ENCODE peak calls at places on chromosomes 11 and 22, in ten cellular contexts. One of them, this sample, is unnamed.

GRCh38 chr11:122724520-122724919 is 69.0 kb downstream of the UBASH3B start:
- DNase-seq in HepG2: no peak
- DNase-seq in H1: no peak
- DNase-seq in transverse colon: no peak
- DNase-seq in K562: no peak
- DNase-seq in esophagus muscularis mucosa: no peak
- DNase-seq in suprapubic skin: no peak
- DNase-seq in sigmoid colon: no peak
- DNase-seq in SK-N-SH: no peak
- DNase-seq in upper lobe of left lung: no peak
- DNase-seq in this sample: no peak

GRCh38 chr22:39574779-39575551 is 4.4 kb downstream of the CACNA1I start:
- DNase-seq in HepG2: peak; percentile 28
- DNase-seq in H1: no peak
- DNase-seq in transverse colon: no peak
- DNase-seq in K562: peak; percentile 75
- DNase-seq in esophagus muscularis mucosa: no peak
- DNase-seq in suprapubic skin: no peak
- DNase-seq in sigmoid colon: no peak
- DNase-seq in SK-N-SH: no peak
- DNase-seq in upper lobe of left lung: no peak
- DNase-seq in this sample: no peak

GRCh38 chr11:92304271-92304670 is 79.7 kb downstream of the FAT3 start:
- DNase-seq in HepG2: no peak
- DNase-seq in H1: no peak
- DNase-seq in transverse colon: no peak
- DNase-seq in K562: no peak
- DNase-seq in esophagus muscularis mucosa: no peak
- DNase-seq in suprapubic skin: no peak
- DNase-seq in sigmoid colon: no peak
- DNase-seq in SK-N-SH: no peak
- DNase-seq in upper lobe of left lung: no peak
- DNase-seq in this sample: no peak

GRCh38 chr22:35301370-35301874 is 1.7 kb downstream of the TOM1 start:
- DNase-seq in HepG2: peak; percentile 93
- DNase-seq in H1: no peak
- DNase-seq in transverse colon: peak; percentile 39
- DNase-seq in K562: peak; percentile 32
- DNase-seq in esophagus muscularis mucosa: no peak
- DNase-seq in suprapubic skin: peak; percentile 90
- DNase-seq in sigmoid colon: peak; percentile 80
- DNase-seq in SK-N-SH: no peak
- DNase-seq in upper lobe of left lung: no peak
- DNase-seq in this sample: no peak

GRCh38 chr11:14218728-14219127 is 140.3 kb downstream of the RRAS2 start:
- DNase-seq in HepG2: no peak
- DNase-seq in H1: no peak
- DNase-seq in transverse colon: no peak
- DNase-seq in K562: no peak
- DNase-seq in esophagus muscularis mucosa: no peak
- DNase-seq in suprapubic skin: no peak
- DNase-seq in sigmoid colon: no peak
- DNase-seq in SK-N-SH: no peak
- DNase-seq in upper lobe of left lung: no peak
- DNase-seq in this sample: no peak

GRCh38 chr11:40722179-40722795 is 737.2 kb downstream of the LRRC4C start:
- DNase-seq in HepG2: peak; percentile 15
- DNase-seq in H1: peak; percentile 72
- DNase-seq in transverse colon: no peak
- DNase-seq in K562: peak; percentile 8
- DNase-seq in esophagus muscularis mucosa: no peak
- DNase-seq in suprapubic skin: no peak
- DNase-seq in sigmoid colon: peak; percentile 45
- DNase-seq in SK-N-SH: peak; percentile 44
- DNase-seq in upper lobe of left lung: no peak
- DNase-seq in this sample: no peak

GRCh38 chr22:24290459-24290858 is 19.8 kb downstream of the SPECC1L start:
- DNase-seq in HepG2: no peak
- DNase-seq in H1: no peak
- DNase-seq in transverse colon: no peak
- DNase-seq in K562: no peak
- DNase-seq in esophagus muscularis mucosa: no peak
- DNase-seq in suprapubic skin: no peak
- DNase-seq in sigmoid colon: no peak
- DNase-seq in SK-N-SH: no peak
- DNase-seq in upper lobe of left lung: no peak
- DNase-seq in this sample: no peak

GRCh38 chr11:2944953-2945756 is 15.9 kb upstream of the PHLDA2 start:
- DNase-seq in HepG2: no peak
- DNase-seq in H1: peak; percentile 80
- DNase-seq in transverse colon: peak; percentile 86
- DNase-seq in K562: no peak
- DNase-seq in esophagus muscularis mucosa: peak; percentile 97
- DNase-seq in suprapubic skin: peak; percentile 89
- DNase-seq in sigmoid colon: peak; percentile 95
- DNase-seq in SK-N-SH: peak; percentile 85
- DNase-seq in upper lobe of left lung: peak; percentile 95
- DNase-seq in this sample: peak; percentile 90

GRCh38 chr11:108906826-108907225 is 242.0 kb downstream of the DDX10 start:
- DNase-seq in HepG2: no peak
- DNase-seq in H1: no peak
- DNase-seq in transverse colon: no peak
- DNase-seq in K562: no peak
- DNase-seq in esophagus muscularis mucosa: no peak
- DNase-seq in suprapubic skin: no peak
- DNase-seq in sigmoid colon: no peak
- DNase-seq in SK-N-SH: no peak
- DNase-seq in upper lobe of left lung: no peak
- DNase-seq in this sample: no peak

GRCh38 chr11:70341881-70342429 is 56.4 kb upstream of the CTTN start:
- DNase-seq in HepG2: no peak
- DNase-seq in H1: no peak
- DNase-seq in transverse colon: no peak
- DNase-seq in K562: no peak
- DNase-seq in esophagus muscularis mucosa: no peak
- DNase-seq in suprapubic skin: no peak
- DNase-seq in sigmoid colon: no peak
- DNase-seq in SK-N-SH: no peak
- DNase-seq in upper lobe of left lung: no peak
- DNase-seq in this sample: no peak

GRCh38 chr11:84012171-84012826 is 726.1 kb upstream of the CCDC90B start:
- DNase-seq in HepG2: no peak
- DNase-seq in H1: no peak
- DNase-seq in transverse colon: no peak
- DNase-seq in K562: no peak
- DNase-seq in esophagus muscularis mucosa: no peak
- DNase-seq in suprapubic skin: no peak
- DNase-seq in sigmoid colon: no peak
- DNase-seq in SK-N-SH: no peak
- DNase-seq in upper lobe of left lung: no peak
- DNase-seq in this sample: no peak

GRCh38 chr11:68036717-68037239 is 2.0 kb upstream of the TCIRG1 start:
- DNase-seq in HepG2: no peak
- DNase-seq in H1: no peak
- DNase-seq in transverse colon: peak; percentile 65
- DNase-seq in K562: no peak
- DNase-seq in esophagus muscularis mucosa: no peak
- DNase-seq in suprapubic skin: no peak
- DNase-seq in sigmoid colon: peak; percentile 89
- DNase-seq in SK-N-SH: no peak
- DNase-seq in upper lobe of left lung: peak; percentile 77
- DNase-seq in this sample: peak; percentile 79

GRCh38 chr22:30288414-30289125 is 735 bp downstream of the CASTOR1 start:
- DNase-seq in HepG2: no peak
- DNase-seq in H1: peak; percentile 59
- DNase-seq in transverse colon: no peak
- DNase-seq in K562: no peak
- DNase-seq in esophagus muscularis mucosa: no peak
- DNase-seq in suprapubic skin: no peak
- DNase-seq in sigmoid colon: peak; percentile 72
- DNase-seq in SK-N-SH: no peak
- DNase-seq in upper lobe of left lung: peak; percentile 86
- DNase-seq in this sample: no peak

GRCh38 chr22:30285846-30286200 is 3.5 kb downstream of the CASTOR1 start:
- DNase-seq in HepG2: no peak
- DNase-seq in H1: no peak
- DNase-seq in transverse colon: no peak
- DNase-seq in K562: no peak
- DNase-seq in esophagus muscularis mucosa: no peak
- DNase-seq in suprapubic skin: no peak
- DNase-seq in sigmoid colon: no peak
- DNase-seq in SK-N-SH: no peak
- DNase-seq in upper lobe of left lung: no peak
- DNase-seq in this sample: no peak

GRCh38 chr22:30287626-30288413 is 1.5 kb downstream of the CASTOR1 start:
- DNase-seq in HepG2: peak; percentile 78
- DNase-seq in H1: peak; percentile 87
- DNase-seq in transverse colon: peak; percentile 90
- DNase-seq in K562: peak; percentile 75
- DNase-seq in esophagus muscularis mucosa: no peak
- DNase-seq in suprapubic skin: peak; percentile 92
- DNase-seq in sigmoid colon: peak; percentile 96
- DNase-seq in SK-N-SH: peak; percentile 89
- DNase-seq in upper lobe of left lung: peak; percentile 91
- DNase-seq in this sample: peak; percentile 89

GRCh38 chr22:30286331-30286730 is 3.0 kb downstream of the CASTOR1 start:
- DNase-seq in HepG2: no peak
- DNase-seq in H1: no peak
- DNase-seq in transverse colon: no peak
- DNase-seq in K562: no peak
- DNase-seq in esophagus muscularis mucosa: no peak
- DNase-seq in suprapubic skin: no peak
- DNase-seq in sigmoid colon: no peak
- DNase-seq in SK-N-SH: no peak
- DNase-seq in upper lobe of left lung: no peak
- DNase-seq in this sample: no peak

DNA sequence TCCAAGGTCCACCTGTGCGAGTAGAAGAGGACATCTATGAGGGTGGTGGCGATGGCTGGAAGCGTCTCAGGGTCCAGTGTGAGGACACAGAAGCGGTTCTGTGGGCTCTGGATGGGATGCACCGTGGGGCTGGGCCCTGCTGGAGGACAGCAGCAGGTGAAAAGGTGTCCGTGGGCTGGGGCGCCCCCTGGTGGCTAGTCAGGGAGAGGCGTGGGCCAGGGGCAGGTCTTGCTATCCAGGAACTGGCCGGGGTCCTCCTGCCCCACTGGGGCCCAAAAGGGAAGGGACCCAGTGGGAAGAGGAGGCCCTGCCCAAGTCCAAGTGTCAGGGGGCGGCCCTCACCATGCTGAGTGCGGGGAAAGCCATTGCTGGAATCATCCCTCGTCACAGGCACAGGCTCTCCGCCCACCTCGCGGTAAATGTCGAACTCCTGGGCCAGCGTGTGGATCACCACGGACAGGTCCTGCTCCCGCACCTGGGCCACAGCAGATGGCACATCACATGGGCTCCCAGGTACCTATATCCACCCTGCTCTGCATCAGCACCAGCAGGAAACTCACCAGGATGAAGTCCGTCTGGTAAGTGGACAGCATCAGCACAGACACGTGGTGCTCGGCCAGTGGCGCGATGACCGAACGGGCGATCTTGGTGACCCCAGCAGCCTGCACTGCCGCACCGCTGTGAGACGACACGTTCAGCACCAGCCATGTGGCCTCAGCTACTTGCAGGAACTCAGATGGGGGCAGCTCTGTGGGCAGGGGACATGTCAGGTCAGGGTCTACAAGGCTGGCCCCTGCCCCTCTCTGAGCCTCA is 2.3 kb downstream of the CASTOR1 start:
- DNase-seq in HepG2: peak; percentile 45
- DNase-seq in H1: peak; percentile 98
- DNase-seq in transverse colon: peak; percentile 87
- DNase-seq in K562: peak; percentile 76
- DNase-seq in esophagus muscularis mucosa: no peak
- DNase-seq in suprapubic skin: peak; percentile 89
- DNase-seq in sigmoid colon: peak; percentile 81
- DNase-seq in SK-N-SH: peak; percentile 85
- DNase-seq in upper lobe of left lung: peak; percentile 95
- DNase-seq in this sample: peak; percentile 80
- TF ChIP-seq EP300 in HepG2: no peak
- TF ChIP-seq EP300 in H1: no peak
- TF ChIP-seq EP300 in transverse colon: no peak
- TF ChIP-seq EP300 in K562: no peak
- TF ChIP-seq EP300 in esophagus muscularis mucosa: no peak
- TF ChIP-seq EP300 in suprapubic skin: no peak
- TF ChIP-seq EP300 in sigmoid colon: no peak
- TF ChIP-seq EP300 in SK-N-SH: no peak
- TF ChIP-seq EP300 in upper lobe of left lung: no peak
- TF ChIP-seq EP300 in this sample: no peak

GRCh38 chr22:17368727-17369552 is at the start of gene CECR2:
- DNase-seq in HepG2: no peak
- DNase-seq in H1: peak; percentile 84
- DNase-seq in transverse colon: peak; percentile 21
- DNase-seq in K562: peak; percentile 61
- DNase-seq in esophagus muscularis mucosa: no peak
- DNase-seq in suprapubic skin: no peak
- DNase-seq in sigmoid colon: peak; percentile 78
- DNase-seq in SK-N-SH: peak; percentile 54
- DNase-seq in upper lobe of left lung: peak; percentile 89
- DNase-seq in this sample: no peak
- TF ChIP-seq POLR2AphosphoS5 in HepG2: no peak
- TF ChIP-seq POLR2AphosphoS5 in H1: peak; percentile 79
- TF ChIP-seq POLR2AphosphoS5 in transverse colon: no peak
- TF ChIP-seq POLR2AphosphoS5 in K562: no peak
- TF ChIP-seq POLR2AphosphoS5 in esophagus muscularis mucosa: no peak
- TF ChIP-seq POLR2AphosphoS5 in suprapubic skin: no peak
- TF ChIP-seq POLR2AphosphoS5 in sigmoid colon: no peak
- TF ChIP-seq POLR2AphosphoS5 in SK-N-SH: no peak
- TF ChIP-seq POLR2AphosphoS5 in upper lobe of left lung: no peak
- TF ChIP-seq POLR2AphosphoS5 in this sample: no peak

GRCh38 chr22:29916007-29916544 is 33.1 kb downstream of the MTMR3 start:
- DNase-seq in HepG2: no peak
- DNase-seq in H1: no peak
- DNase-seq in transverse colon: no peak
- DNase-seq in K562: no peak
- DNase-seq in esophagus muscularis mucosa: no peak
- DNase-seq in suprapubic skin: no peak
- DNase-seq in sigmoid colon: no peak
- DNase-seq in SK-N-SH: no peak
- DNase-seq in upper lobe of left lung: no peak
- DNase-seq in this sample: no peak
- H3K4me1 ChIP-seq in HepG2: peaks cover 55% of the 10 kb centered on the region
- H3K4me1 ChIP-seq in H1: peaks cover 10% of the 10 kb centered on the region
- H3K4me1 ChIP-seq in transverse colon: peaks cover 53% of the 10 kb centered on the region
- H3K4me1 ChIP-seq in K562: no peaks in the 10 kb centered on the region
- H3K4me1 ChIP-seq in esophagus muscularis mucosa: peaks cover 53% of the 10 kb centered on the region
- H3K4me1 ChIP-seq in suprapubic skin: peaks cover 45% of the 10 kb centered on the region
- H3K4me1 ChIP-seq in sigmoid colon: peaks cover 66% of the 10 kb centered on the region
- H3K4me1 ChIP-seq in SK-N-SH: peaks cover 40% of the 10 kb centered on the region
- H3K4me1 ChIP-seq in upper lobe of left lung: peaks cover 33% of the 10 kb centered on the region
- H3K4me1 ChIP-seq in this sample: peaks cover 94% of the 10 kb centered on the region

GRCh38 chr11:63476618-63477017 is 14.3 kb downstream of the PLAAT5 start:
- DNase-seq in HepG2: no peak
- DNase-seq in H1: no peak
- DNase-seq in transverse colon: no peak
- DNase-seq in K562: no peak
- DNase-seq in esophagus muscularis mucosa: no peak
- DNase-seq in suprapubic skin: no peak
- DNase-seq in sigmoid colon: no peak
- DNase-seq in SK-N-SH: no peak
- DNase-seq in upper lobe of left lung: no peak
- DNase-seq in this sample: no peak

GRCh38 chr11:63480039-63480438 is 10.9 kb downstream of the PLAAT5 start:
- DNase-seq in HepG2: no peak
- DNase-seq in H1: peak; percentile 31
- DNase-seq in transverse colon: no peak
- DNase-seq in K562: no peak
- DNase-seq in esophagus muscularis mucosa: no peak
- DNase-seq in suprapubic skin: no peak
- DNase-seq in sigmoid colon: no peak
- DNase-seq in SK-N-SH: no peak
- DNase-seq in upper lobe of left lung: no peak
- DNase-seq in this sample: no peak

GRCh38 chr11:63478896-63479295 is 12.1 kb downstream of the PLAAT5 start:
- DNase-seq in HepG2: peak; percentile 61
- DNase-seq in H1: peak; percentile 60
- DNase-seq in transverse colon: peak; percentile 39
- DNase-seq in K562: peak; percentile 79
- DNase-seq in esophagus muscularis mucosa: no peak
- DNase-seq in suprapubic skin: no peak
- DNase-seq in sigmoid colon: peak; percentile 76
- DNase-seq in SK-N-SH: peak; percentile 76
- DNase-seq in upper lobe of left lung: no peak
- DNase-seq in this sample: peak; percentile 54
- TF ChIP-seq EP300 in HepG2: no peak
- TF ChIP-seq EP300 in H1: no peak
- TF ChIP-seq EP300 in transverse colon: no peak
- TF ChIP-seq EP300 in K562: no peak
- TF ChIP-seq EP300 in esophagus muscularis mucosa: no peak
- TF ChIP-seq EP300 in suprapubic skin: no peak
- TF ChIP-seq EP300 in sigmoid colon: no peak
- TF ChIP-seq EP300 in SK-N-SH: no peak
- TF ChIP-seq EP300 in upper lobe of left lung: no peak
- TF ChIP-seq EP300 in this sample: no peak

This sample was measured in stomach.